ENCODE peak calls at places on chromosome X, in seven cellular contexts. J is GM12878, L is K562, M is HCT116, C is SK-N-SH, N is HepG2, O is H1. R is an unnamed sample.

GRCh38 chrX:11382935-11383334 is 89.7 kb downstream of the AMELX start:
- DNase-seq in J (no peak), L (no peak), M (no peak), C (no peak), N (no peak), O (no peak), R (no peak)

GRCh38 chrX:110741213-110741796 is 54.3 kb downstream of the CHRDL1 start:
- DNase-seq in J (no peak), L (no peak), M (no peak), C (no peak), N (no peak), O (no peak), R (no peak)

GRCh38 chrX:152601848-152602616 is 35.7 kb upstream of the GABRQ start:
- DNase-seq in J (no peak), L (peak; percentile 50), M (peak; percentile 10), C (peak; percentile 6), N (peak; percentile 1), O (no peak), R (peak; percentile 23)

GRCh38 chrX:63713510-63713909 is 71.5 kb downstream of the ARHGEF9 start:
- DNase-seq in J (no peak), L (no peak), M (no peak), C (no peak), N (no peak), O (no peak), R (peak; percentile 15)

GRCh38 chrX:66022742-66023725 is 16.8 kb downstream of the VSIG4 start:
- DNase-seq in J (no peak), L (peak; percentile 73), M (no peak), C (no peak), N (no peak), O (no peak), R (peak; percentile 27)

GRCh38 chrX:22629105-22629725 is 356.5 kb downstream of the CBLL2 start:
- DNase-seq in J (no peak), L (no peak), M (no peak), C (no peak), N (no peak), O (no peak), R (no peak)

GRCh38 chrX:103398321-103398937 is 22.1 kb downstream of the BEX3 start:
- DNase-seq in J (no peak), L (peak; percentile 61), M (peak; percentile 37), C (no peak), N (peak; percentile 34), O (no peak), R (no peak)

GRCh38 chrX:13008189-13008533 is 33.3 kb downstream of the TMSB4X start:
- DNase-seq in J (no peak), L (no peak), M (no peak), C (no peak), N (no peak), O (no peak), R (no peak)

GRCh38 chrX:138890491-138890890 is 179.0 kb upstream of the FGF13 start:
- DNase-seq in J (no peak), L (no peak), M (no peak), C (no peak), N (no peak), O (no peak), R (no peak)

GRCh38 chrX:130552444-130553073 is 150.8 kb downstream of the RBMX2 start:
- DNase-seq in J (no peak), L (no peak), M (no peak), C (no peak), N (no peak), O (no peak), R (no peak)

GRCh38 chrX:69077895-69078455 is 87.3 kb downstream of the PJA1 start:
- DNase-seq in J (no peak), L (no peak), M (no peak), C (no peak), N (no peak), O (no peak), R (peak; percentile 71)

GRCh38 chrX:149129767-149130166 is 375.3 kb downstream of the IDS start:
- DNase-seq in J (no peak), L (peak; percentile 1), M (no peak), C (no peak), N (no peak), O (no peak), R (no peak)

GRCh38 chrX:4710618-4711433 is 997.4 kb upstream of the PRKX start:
- DNase-seq in J (peak; percentile 16), L (peak; percentile 1), M (no peak), C (no peak), N (peak; percentile 23), O (no peak), R (no peak)

GRCh38 chrX:33211356-33212254 is at the start of gene DMD:
- DNase-seq in J (no peak), L (no peak), M (no peak), C (no peak), N (peak; percentile 1), O (no peak), R (no peak)

GRCh38 chrX:149515954-149516602 is 11.0 kb upstream of the IDS start:
- DNase-seq in J (no peak), L (no peak), M (no peak), C (no peak), N (no peak), O (no peak), R (no peak)

GRCh38 chrX:3124041-3124440 is 82.8 kb downstream of the ARSF start:
- DNase-seq in J (no peak), L (no peak), M (no peak), C (no peak), N (no peak), O (no peak), R (no peak)

GRCh38 chrX:151962034-151962433 is 12.4 kb downstream of the GABRE start:
- DNase-seq in J (no peak), L (no peak), M (no peak), C (no peak), N (no peak), O (no peak), R (no peak)

GRCh38 chrX:148043456-148043855 is 62.3 kb downstream of the FMR1NB start:
- DNase-seq in J (no peak), L (no peak), M (no peak), C (no peak), N (no peak), O (no peak), R (no peak)

GRCh38 chrX:148047216-148047615 is 66.1 kb downstream of the FMR1NB start:
- DNase-seq in J (no peak), L (no peak), M (no peak), C (no peak), N (no peak), O (no peak), R (no peak)

GRCh38 chrX:148051973-148052372 is 70.8 kb downstream of the FMR1NB start:
- DNase-seq in J (no peak), L (no peak), M (no peak), C (no peak), N (no peak), O (no peak), R (no peak)

GRCh38 chrX:148049441-148049840 is 68.3 kb downstream of the FMR1NB start:
- DNase-seq in J (no peak), L (peak; percentile 35), M (peak; percentile 1), C (peak; percentile 37), N (peak; percentile 22), O (no peak), R (peak; percentile 5)
- TF ChIP-seq YY1 in J (no peak), L (no peak), M (no peak), C (no peak), N (no peak), O (no peak), R (no peak)

DNA sequence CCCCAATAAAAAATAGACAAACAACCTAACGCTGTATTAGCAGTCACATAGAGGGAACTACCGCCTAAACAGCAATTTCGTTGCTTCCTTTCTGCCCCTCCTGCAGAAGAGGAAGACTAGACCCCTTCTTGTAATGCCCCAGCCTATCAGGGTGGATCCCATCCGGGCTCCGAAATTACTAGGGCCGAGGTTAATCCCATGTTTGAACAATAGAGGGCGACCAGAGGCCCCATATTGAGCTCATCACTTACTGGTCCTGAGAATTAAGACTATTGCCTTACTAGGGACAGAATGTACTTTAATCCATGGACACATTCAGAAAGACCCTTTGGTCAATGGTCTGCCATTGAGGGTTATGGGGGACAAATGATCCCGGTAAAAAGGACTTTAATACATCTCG is 11.8 kb upstream of the ZNF630 start:
- DNase-seq in J (no peak), L (peak; percentile 59), M (peak; percentile 26), C (peak; percentile 68), N (peak; percentile 6), O (peak; percentile 9), R (peak; percentile 35)
- TF ChIP-seq YY1 in J (no peak), L (no peak), M (no peak), C (no peak), N (no peak), O (no peak), R (no peak)

DNA sequence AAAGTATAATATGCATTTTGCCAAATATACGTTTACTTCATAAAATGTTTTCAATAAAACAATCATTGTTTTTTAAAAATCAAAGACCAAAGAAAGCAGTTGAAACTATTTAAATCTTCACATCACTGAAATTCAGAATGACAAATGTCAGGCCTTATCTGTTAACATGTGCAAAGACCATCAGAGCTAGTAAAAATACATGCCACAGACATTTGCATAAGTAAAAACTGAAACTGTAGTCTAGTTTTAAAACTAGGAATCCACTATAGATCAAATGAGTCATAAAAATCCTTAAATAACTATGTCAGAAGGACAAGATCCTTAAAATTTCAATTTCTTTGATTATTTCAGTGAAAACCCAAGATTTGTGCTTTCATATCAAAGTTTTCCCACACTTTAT is 24.8 kb downstream of the KLHL15 start:
- DNase-seq in J (no peak), L (no peak), M (no peak), C (no peak), N (no peak), O (no peak), R (no peak)
- TF ChIP-seq YY1 in J (no peak), L (no peak), M (no peak), C (no peak), N (no peak), O (no peak), R (no peak)

DNA sequence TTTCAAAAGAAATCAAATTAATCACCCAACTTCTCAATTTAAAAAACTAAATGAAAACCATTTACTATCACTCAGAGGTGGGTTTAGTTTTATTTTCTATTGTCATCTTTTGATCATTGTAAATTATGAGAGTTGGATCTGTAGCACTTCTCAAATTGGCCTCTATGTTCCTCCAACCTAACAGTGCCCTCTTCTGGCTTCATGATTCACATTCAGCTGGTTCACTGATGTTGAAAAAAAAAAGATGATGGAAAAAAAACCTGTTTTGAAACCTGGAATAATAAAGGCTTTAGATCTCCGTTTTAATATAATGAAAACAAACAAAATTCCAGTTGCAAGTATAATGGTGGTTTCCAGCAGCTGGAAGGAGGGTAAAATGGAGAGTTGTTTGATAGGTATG is 2.4 kb upstream of the NBDY start:
- DNase-seq in J (no peak), L (peak; percentile 55), M (no peak), C (peak; percentile 19), N (peak; percentile 41), O (no peak), R (peak; percentile 27)
- TF ChIP-seq YY1 in J (no peak), L (no peak), M (no peak), C (no peak), N (no peak), O (no peak), R (no peak)

DNA sequence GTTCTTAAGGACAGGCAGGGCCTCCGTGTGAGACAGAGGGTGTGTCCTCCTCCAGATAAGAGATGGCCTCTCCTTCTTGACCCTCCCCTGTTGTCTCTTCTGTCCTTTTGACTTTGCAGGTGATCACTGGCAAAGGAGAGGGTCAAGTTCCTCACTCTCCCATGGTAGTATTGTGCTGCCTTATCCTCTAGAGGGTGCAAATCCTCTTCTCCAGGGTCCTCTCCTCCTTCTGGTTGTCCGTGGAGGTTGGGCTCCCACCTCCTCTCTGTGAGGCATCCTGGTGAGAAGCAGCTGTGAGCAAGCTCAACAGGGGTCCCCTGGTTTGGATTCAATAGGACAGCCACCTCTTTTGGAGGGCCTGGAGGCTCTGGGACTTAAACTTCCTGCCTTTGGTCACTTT is 44.8 kb downstream of the ZNF182 start:
- DNase-seq in J (no peak), L (peak; percentile 41), M (no peak), C (peak; percentile 36), N (peak; percentile 21), O (no peak), R (peak; percentile 8)
- TF ChIP-seq YY1 in J (no peak), L (no peak), M (no peak), C (no peak), N (no peak), O (no peak), R (no peak)

R was measured in NT2/D1.